ENCODE peak calls at places on chromosomes 13 and 19, in five cellular contexts. One of them, this sample, is unnamed.

GRCh38 chr13:53775807-53776206 is 747.2 kb downstream of the OLFM4 start:
- DNase-seq in K562: no peak
- DNase-seq in HepG2: no peak
- DNase-seq in SK-N-SH: no peak
- DNase-seq in GM12878: no peak
- DNase-seq in this sample: no peak

GRCh38 chr13:71218960-71219359 is 648.0 kb downstream of the DACH1 start:
- DNase-seq in K562: no peak
- DNase-seq in HepG2: peak
- DNase-seq in SK-N-SH: peak
- DNase-seq in GM12878: no peak
- DNase-seq in this sample: no peak

GRCh38 chr19:32677657-32678056 is 2.0 kb downstream of the RGS9BP start:
- DNase-seq in K562: no peak
- DNase-seq in HepG2: no peak
- DNase-seq in SK-N-SH: no peak
- DNase-seq in GM12878: no peak
- DNase-seq in this sample: no peak

GRCh38 chr13:40057228-40057627 is 401.8 kb downstream of the COG6 start:
- DNase-seq in K562: no peak
- DNase-seq in HepG2: no peak
- DNase-seq in SK-N-SH: no peak
- DNase-seq in GM12878: no peak
- DNase-seq in this sample: no peak

GRCh38 chr13:72457151-72457550 is 270.3 kb downstream of the MZT1 start:
- DNase-seq in K562: no peak
- DNase-seq in HepG2: no peak
- DNase-seq in SK-N-SH: no peak
- DNase-seq in GM12878: no peak
- DNase-seq in this sample: no peak

GRCh38 chr13:70088926-70089325 is 18.7 kb upstream of the ATXN8OS start:
- DNase-seq in K562: no peak
- DNase-seq in HepG2: no peak
- DNase-seq in SK-N-SH: no peak
- DNase-seq in GM12878: no peak
- DNase-seq in this sample: no peak

GRCh38 chr19:39913682-39914333 is 20.6 kb downstream of the FCGBP start:
- DNase-seq in K562: no peak
- DNase-seq in HepG2: no peak
- DNase-seq in SK-N-SH: no peak
- DNase-seq in GM12878: no peak
- DNase-seq in this sample: no peak

GRCh38 chr13:50222569-50223332 is 207.5 kb downstream of the KCNRG start:
- DNase-seq in K562: no peak
- DNase-seq in HepG2: no peak
- DNase-seq in SK-N-SH: no peak
- DNase-seq in GM12878: no peak
- DNase-seq in this sample: peak

GRCh38 chr13:26050568-26051230 is 1.1 kb downstream of the SHISA2 start:
- DNase-seq in K562: no peak
- DNase-seq in HepG2: no peak
- DNase-seq in SK-N-SH: peak
- DNase-seq in GM12878: no peak
- DNase-seq in this sample: no peak

GRCh38 chr19:4970558-4971423 is 1.9 kb downstream of the KDM4B start:
- DNase-seq in K562: peak
- DNase-seq in HepG2: peak
- DNase-seq in SK-N-SH: peak
- DNase-seq in GM12878: no peak
- DNase-seq in this sample: peak

GRCh38 chr13:31835932-31836331 is 96.6 kb downstream of the RXFP2 start:
- DNase-seq in K562: no peak
- DNase-seq in HepG2: peak
- DNase-seq in SK-N-SH: no peak
- DNase-seq in GM12878: no peak
- DNase-seq in this sample: no peak

GRCh38 chr19:8044018-8044417 is 8.5 kb upstream of the CCL25 start:
- DNase-seq in K562: no peak
- DNase-seq in HepG2: no peak
- DNase-seq in SK-N-SH: no peak
- DNase-seq in GM12878: no peak
- DNase-seq in this sample: no peak

GRCh38 chr13:27455331-27455855 is 5.0 kb upstream of the MTIF3 start:
- DNase-seq in K562: no peak
- DNase-seq in HepG2: no peak
- DNase-seq in SK-N-SH: no peak
- DNase-seq in GM12878: no peak
- DNase-seq in this sample: no peak

GRCh38 chr13:79901336-79901735 is 420.4 kb downstream of the NDFIP2 start:
- DNase-seq in K562: no peak
- DNase-seq in HepG2: no peak
- DNase-seq in SK-N-SH: no peak
- DNase-seq in GM12878: no peak
- DNase-seq in this sample: peak

GRCh38 chr19:30664358-30665058 is 292.3 kb downstream of the ZNF536 start:
- DNase-seq in K562: no peak
- DNase-seq in HepG2: peak
- DNase-seq in SK-N-SH: peak
- DNase-seq in GM12878: no peak
- DNase-seq in this sample: no peak

GRCh38 chr19:45677351-45678230 is 9.6 kb downstream of the GIPR start:
- DNase-seq in K562: peak
- DNase-seq in HepG2: peak
- DNase-seq in SK-N-SH: peak
- DNase-seq in GM12878: peak
- DNase-seq in this sample: peak

GRCh38 chr19:31535691-31536460 is 186.6 kb upstream of the TSHZ3 start:
- DNase-seq in K562: no peak
- DNase-seq in HepG2: no peak
- DNase-seq in SK-N-SH: no peak
- DNase-seq in GM12878: no peak
- DNase-seq in this sample: no peak

GRCh38 chr13:101116826-101117225 is 299.5 kb downstream of the NALCN start:
- DNase-seq in K562: no peak
- DNase-seq in HepG2: no peak
- DNase-seq in SK-N-SH: no peak
- DNase-seq in GM12878: no peak
- DNase-seq in this sample: no peak

GRCh38 chr13:36362914-36363313 is 16.7 kb upstream of the SPART start:
- DNase-seq in K562: no peak
- DNase-seq in HepG2: no peak
- DNase-seq in SK-N-SH: no peak
- DNase-seq in GM12878: peak
- DNase-seq in this sample: no peak

GRCh38 chr13:50424993-50425392 is 409.7 kb downstream of the KCNRG start:
- DNase-seq in K562: no peak
- DNase-seq in HepG2: no peak
- DNase-seq in SK-N-SH: no peak
- DNase-seq in GM12878: no peak
- DNase-seq in this sample: no peak

GRCh38 chr19:52296773-52297600 is at the start of gene ZNF480:
- DNase-seq in K562: peak
- DNase-seq in HepG2: peak
- DNase-seq in SK-N-SH: peak
- DNase-seq in GM12878: peak
- DNase-seq in this sample: peak

GRCh38 chr19:47492571-47493377 is 8.8 kb upstream of the KPTN start:
- DNase-seq in K562: no peak
- DNase-seq in HepG2: no peak
- DNase-seq in SK-N-SH: no peak
- DNase-seq in GM12878: no peak
- DNase-seq in this sample: no peak

GRCh38 chr13:110347535-110348308 is 40.6 kb downstream of the COL4A2 start:
- DNase-seq in K562: no peak
- DNase-seq in HepG2: peak
- DNase-seq in SK-N-SH: no peak
- DNase-seq in GM12878: no peak
- DNase-seq in this sample: no peak

GRCh38 chr19:3304871-3305423 is 61.4 kb upstream of the NFIC start:
- DNase-seq in K562: peak
- DNase-seq in HepG2: peak
- DNase-seq in SK-N-SH: peak
- DNase-seq in GM12878: peak
- DNase-seq in this sample: peak
- TF ChIP-seq GABPA in K562: no peak
- TF ChIP-seq GABPA in HepG2: no peak
- TF ChIP-seq GABPA in SK-N-SH: no peak
- TF ChIP-seq GABPA in GM12878: no peak
- TF ChIP-seq GABPA in this sample: no peak

GRCh38 chr13:91174886-91175501 is 172.5 kb upstream of the MIR17HG start:
- DNase-seq in K562: no peak
- DNase-seq in HepG2: no peak
- DNase-seq in SK-N-SH: no peak
- DNase-seq in GM12878: no peak
- DNase-seq in this sample: no peak
- TF ChIP-seq REST in K562: peak
- TF ChIP-seq REST in HepG2: no peak
- TF ChIP-seq REST in SK-N-SH: no peak
- TF ChIP-seq REST in GM12878: no peak
- TF ChIP-seq REST in this sample: no peak

GRCh38 chr13:74077375-74077774 is 56.8 kb downstream of the KLF12 start:
- DNase-seq in K562: no peak
- DNase-seq in HepG2: no peak
- DNase-seq in SK-N-SH: no peak
- DNase-seq in GM12878: no peak
- DNase-seq in this sample: no peak

GRCh38 chr13:74073231-74073630 is 61.0 kb downstream of the KLF12 start:
- DNase-seq in K562: no peak
- DNase-seq in HepG2: no peak
- DNase-seq in SK-N-SH: no peak
- DNase-seq in GM12878: no peak
- DNase-seq in this sample: no peak

GRCh38 chr13:74070513-74070912 is 63.7 kb downstream of the KLF12 start:
- DNase-seq in K562: no peak
- DNase-seq in HepG2: no peak
- DNase-seq in SK-N-SH: no peak
- DNase-seq in GM12878: no peak
- DNase-seq in this sample: no peak

GRCh38 chr13:74077847-74078246 is 56.4 kb downstream of the KLF12 start:
- DNase-seq in K562: no peak
- DNase-seq in HepG2: no peak
- DNase-seq in SK-N-SH: no peak
- DNase-seq in GM12878: no peak
- DNase-seq in this sample: no peak

GRCh38 chr13:74074723-74075122 is 59.5 kb downstream of the KLF12 start:
- DNase-seq in K562: no peak
- DNase-seq in HepG2: no peak
- DNase-seq in SK-N-SH: no peak
- DNase-seq in GM12878: no peak
- DNase-seq in this sample: no peak
- TF ChIP-seq GABPA in K562: no peak
- TF ChIP-seq GABPA in HepG2: no peak
- TF ChIP-seq GABPA in SK-N-SH: no peak
- TF ChIP-seq GABPA in GM12878: no peak
- TF ChIP-seq GABPA in this sample: no peak

GRCh38 chr13:98444381-98444780 is 132.5 kb downstream of the STK24 start:
- DNase-seq in K562: no peak
- DNase-seq in HepG2: no peak
- DNase-seq in SK-N-SH: no peak
- DNase-seq in GM12878: no peak
- DNase-seq in this sample: no peak

GRCh38 chr13:98441056-98441676 is 135.7 kb downstream of the STK24 start:
- DNase-seq in K562: no peak
- DNase-seq in HepG2: no peak
- DNase-seq in SK-N-SH: no peak
- DNase-seq in GM12878: no peak
- DNase-seq in this sample: no peak

GRCh38 chr13:98443800-98444325 is 133.0 kb downstream of the STK24 start:
- DNase-seq in K562: no peak
- DNase-seq in HepG2: no peak
- DNase-seq in SK-N-SH: no peak
- DNase-seq in GM12878: no peak
- DNase-seq in this sample: no peak

GRCh38 chr13:98442391-98443230 is 134.3 kb downstream of the STK24 start:
- DNase-seq in K562: no peak
- DNase-seq in HepG2: no peak
- DNase-seq in SK-N-SH: no peak
- DNase-seq in GM12878: no peak
- DNase-seq in this sample: no peak

GRCh38 chr13:98443329-98443728 is 133.6 kb downstream of the STK24 start:
- DNase-seq in K562: no peak
- DNase-seq in HepG2: no peak
- DNase-seq in SK-N-SH: no peak
- DNase-seq in GM12878: no peak
- DNase-seq in this sample: no peak
- TF ChIP-seq REST in K562: no peak
- TF ChIP-seq REST in HepG2: no peak
- TF ChIP-seq REST in SK-N-SH: no peak
- TF ChIP-seq REST in GM12878: no peak
- TF ChIP-seq REST in this sample: no peak

GRCh38 chr19:10500247-10500592 is 2.9 kb downstream of the KEAP1 start:
- DNase-seq in K562: no peak
- DNase-seq in HepG2: no peak
- DNase-seq in SK-N-SH: no peak
- DNase-seq in GM12878: no peak
- DNase-seq in this sample: no peak
- TF ChIP-seq GABPA in K562: no peak
- TF ChIP-seq GABPA in HepG2: no peak
- TF ChIP-seq GABPA in SK-N-SH: no peak
- TF ChIP-seq GABPA in GM12878: no peak
- TF ChIP-seq GABPA in this sample: no peak

GRCh38 chr19:16051254-16052025 is 24.9 kb upstream of the TPM4 start:
- DNase-seq in K562: no peak
- DNase-seq in HepG2: no peak
- DNase-seq in SK-N-SH: no peak
- DNase-seq in GM12878: no peak
- DNase-seq in this sample: no peak
- TF ChIP-seq REST in K562: peak
- TF ChIP-seq REST in HepG2: peak
- TF ChIP-seq REST in SK-N-SH: peak
- TF ChIP-seq REST in GM12878: peak
- TF ChIP-seq REST in this sample: peak

DNA sequence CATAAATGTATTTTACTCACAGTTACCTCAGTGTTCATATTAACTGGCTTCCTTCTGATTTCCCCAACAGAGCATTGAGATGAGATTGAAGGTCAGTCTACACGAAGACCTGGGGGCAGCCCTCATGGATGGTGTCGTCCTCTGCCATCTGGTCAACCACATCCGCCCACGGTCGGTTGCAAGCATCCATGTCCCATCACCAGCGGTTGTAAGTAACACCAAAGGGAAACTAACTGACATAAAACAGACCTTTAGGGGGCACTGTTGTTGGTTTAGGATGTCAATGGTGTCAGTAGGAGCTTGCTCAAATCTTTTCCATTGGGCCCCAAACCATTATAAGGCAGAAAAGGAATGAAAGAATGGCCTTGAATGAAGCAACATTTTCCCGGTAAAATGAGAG is 68.2 kb downstream of the ESD start:
- DNase-seq in K562: peak
- DNase-seq in HepG2: peak
- DNase-seq in SK-N-SH: no peak
- DNase-seq in GM12878: no peak
- DNase-seq in this sample: peak
- TF ChIP-seq GABPA in K562: no peak
- TF ChIP-seq GABPA in HepG2: no peak
- TF ChIP-seq GABPA in SK-N-SH: no peak
- TF ChIP-seq GABPA in GM12878: no peak
- TF ChIP-seq GABPA in this sample: no peak

This sample was measured in HL-60.